ENCODE peak calls at places on chromosomes 4 and X, in four cellular contexts. O is tibial nerve, G is lower lobe of right lung, A is astrocyte. T is an unnamed sample.

GRCh38 chr4:159856451-159856850 is 753.6 kb downstream of the RAPGEF2 start:
- DNase-seq in A (peak; percentile 6), O (no peak), G (no peak), T (no peak)

GRCh38 chr4:92099851-92100250 is 203.9 kb upstream of the GRID2 start:
- DNase-seq in G (no peak), O (no peak), A (no peak), T (no peak)

GRCh38 chr4:109005523-109005922 is 242.7 kb upstream of the ETNPPL start:
- DNase-seq in A (peak; percentile 65), G (no peak), O (no peak), T (no peak)

GRCh38 chrX:153620576-153620975 is 21.6 kb upstream of the CCNQ start:
- DNase-seq in O (no peak), A (no peak), G (no peak), T (no peak)

GRCh38 chr4:27666943-27667342 is 806.3 kb downstream of the STIM2 start:
- DNase-seq in O (no peak), A (no peak), G (no peak), T (no peak)

GRCh38 chrX:121832446-121832845 is 785.0 kb downstream of the GLUD2 start:
- DNase-seq in G (no peak), O (no peak), A (no peak), T (no peak)

GRCh38 chr4:48047421-48047844 is 30.9 kb downstream of the NIPAL1 start:
- DNase-seq in G (no peak), A (no peak), O (no peak), T (no peak)

GRCh38 chrX:34716322-34716721 is 59.2 kb upstream of the TMEM47 start:
- DNase-seq in O (no peak), A (no peak), G (no peak), T (no peak)

GRCh38 chr4:181601118-181601517 is 642.1 kb upstream of the TENM3 start:
- DNase-seq in O (no peak), A (peak; percentile 46), G (no peak), T (no peak)

GRCh38 chr4:87497141-87497540 is 32.0 kb downstream of the SPARCL1 start:
- DNase-seq in A (no peak), G (no peak), O (no peak), T (no peak)

GRCh38 chrX:37993857-37994619 is 12.3 kb upstream of the SYTL5 start:
- DNase-seq in O (no peak), A (peak; percentile 1), G (peak; percentile 47), T (no peak)

GRCh38 chr4:174005422-174005821 is 278.0 kb downstream of the FBXO8 start:
- DNase-seq in A (no peak), G (no peak), O (no peak), T (no peak)

GRCh38 chrX:42143866-42144592 is 220.7 kb upstream of the CASK start:
- DNase-seq in G (no peak), O (no peak), A (no peak), T (no peak)

GRCh38 chr4:72468904-72469502 is 100.0 kb downstream of the ADAMTS3 start:
- DNase-seq in O (no peak), A (peak; percentile 18), G (no peak), T (no peak)

GRCh38 chr4:95092762-95093161 is 335.0 kb downstream of the BMPR1B start:
- DNase-seq in O (peak; percentile 19), A (no peak), G (no peak), T (no peak)

GRCh38 chrX:55490974-55491373 is 1.3 kb upstream of the USP51 start:
- DNase-seq in O (no peak), G (no peak), A (no peak), T (no peak)

GRCh38 chr4:834368-835147 is 8.6 kb upstream of the CPLX1 start:
- DNase-seq in G (peak; percentile 32), A (no peak), O (no peak), T (no peak)

GRCh38 chr4:119212964-119213606 is 572 bp downstream of the USP53 start:
- DNase-seq in A (peak; percentile 92), O (peak; percentile 78), G (peak; percentile 90), T (peak; percentile 94)

GRCh38 chr4:143336828-143337599 is at the start of gene GAB1:
- DNase-seq in G (peak; percentile 86), A (peak; percentile 73), O (peak; percentile 67), T (peak; percentile 85)

GRCh38 chr4:84378983-84379382 is 120.1 kb downstream of the NKX6-1 start:
- DNase-seq in A (no peak), G (no peak), O (no peak), T (no peak)

GRCh38 chr4:173057906-173058305 is 110.7 kb upstream of the GALNT7 start:
- DNase-seq in A (peak; percentile 38), G (no peak), O (no peak), T (no peak)

GRCh38 chr4:128574706-128575105 is 234.8 kb upstream of the JADE1 start:
- DNase-seq in O (peak; percentile 45), A (peak; percentile 30), G (peak; percentile 73), T (no peak)

GRCh38 chr4:67014592-67014991 is 530.7 kb downstream of the CENPC start:
- DNase-seq in G (no peak), A (no peak), O (no peak), T (no peak)

GRCh38 chr4:7430965-7431695 is 3.6 kb downstream of the PSAPL1 start:
- DNase-seq in O (no peak), G (peak; percentile 39), A (no peak), T (peak; percentile 68)

DNA sequence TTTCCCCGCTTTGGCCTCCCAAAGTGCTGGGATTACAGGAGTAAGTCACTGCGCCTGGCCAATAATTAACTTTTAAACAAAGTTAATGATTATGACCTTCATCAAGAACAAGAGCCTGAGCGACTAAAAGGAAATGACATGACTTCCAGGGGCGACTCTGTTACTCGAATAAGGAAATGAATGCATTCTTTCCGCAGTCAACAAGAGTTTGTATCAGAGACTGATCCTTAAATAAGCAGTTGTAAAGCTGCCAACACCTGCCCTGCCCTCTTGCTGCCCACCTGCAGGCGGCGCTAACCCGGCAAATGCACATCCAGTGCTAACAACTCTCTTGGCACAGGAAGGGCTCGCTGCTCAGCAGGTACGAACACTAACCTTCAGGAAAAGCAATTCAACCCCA is 27.3 kb downstream of the WDR1 start:
- DNase-seq in O (no peak), G (peak; percentile 55), A (no peak), T (no peak)
- H3K4me1 ChIP-seq in O (peaks cover 28% of the 10 kb centered on the region), G (peaks cover 32% of the 10 kb centered on the region), A (peaks cover 29% of the 10 kb centered on the region), T (peaks cover 53% of the 10 kb centered on the region)

DNA sequence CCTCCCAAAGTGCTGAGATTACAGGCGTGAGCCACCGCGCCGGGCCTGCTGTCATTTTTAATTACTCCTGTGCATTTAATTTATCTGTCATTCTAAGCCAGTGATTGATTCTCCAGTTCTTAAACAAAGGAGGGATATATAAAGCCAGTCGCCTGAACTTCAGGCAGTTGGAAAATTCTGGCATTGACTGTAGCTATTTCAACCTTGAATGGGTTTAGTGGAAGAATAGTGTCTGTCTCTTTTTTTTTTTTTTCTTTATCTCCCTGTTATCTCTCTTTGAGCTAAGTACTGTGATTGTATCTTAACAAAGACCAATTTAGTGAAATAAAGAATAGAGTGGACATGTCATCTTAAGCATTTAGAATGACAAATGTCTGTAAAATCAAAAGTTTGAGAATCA is 11.0 kb downstream of the NEIL3 start:
- DNase-seq in G (no peak), A (no peak), O (no peak), T (no peak)
- H3K4me1 ChIP-seq in G (no peaks in the 10 kb centered on the region), A (no peaks in the 10 kb centered on the region), O (no peaks in the 10 kb centered on the region), T (no peaks in the 10 kb centered on the region)

GRCh38 chrX:63434206-63434605 is 83.1 kb upstream of the SPIN4 start:
- DNase-seq in G (no peak), A (no peak), O (no peak), T (no peak)

GRCh38 chrX:63426519-63426918 is 75.4 kb upstream of the SPIN4 start:
- DNase-seq in A (no peak), G (no peak), O (no peak), T (no peak)

GRCh38 chrX:63424063-63424462 is 72.9 kb upstream of the SPIN4 start:
- DNase-seq in A (no peak), O (no peak), G (no peak), T (no peak)

GRCh38 chrX:63430026-63430425 is 78.9 kb upstream of the SPIN4 start:
- DNase-seq in A (no peak), O (no peak), G (no peak), T (no peak)

DNA sequence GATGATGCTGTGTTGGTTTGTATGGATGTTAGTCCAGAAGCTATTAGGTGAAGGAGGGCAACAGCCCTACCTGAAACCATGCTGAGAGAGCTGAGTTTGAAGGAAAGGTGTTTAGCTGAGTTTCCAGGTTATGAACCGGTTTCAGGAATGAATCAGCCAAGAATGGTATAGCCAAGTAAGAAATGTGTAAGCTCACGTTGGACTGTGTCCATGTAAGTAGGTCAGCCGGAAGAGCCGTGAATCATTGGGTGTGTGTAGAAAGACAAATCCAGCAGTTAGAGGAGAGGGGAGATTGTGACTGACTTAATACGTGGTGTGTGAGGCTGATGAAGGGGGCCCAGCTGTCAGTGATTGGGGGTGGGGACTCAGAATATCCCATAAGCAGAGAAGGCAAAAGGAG is 77.2 kb upstream of the SPIN4 start:
- DNase-seq in A (peak; percentile 4), G (no peak), O (no peak), T (no peak)
- H3K4me1 ChIP-seq in A (no peaks in the 10 kb centered on the region), G (no peaks in the 10 kb centered on the region), O (no peaks in the 10 kb centered on the region), T (no peaks in the 10 kb centered on the region)

DNA sequence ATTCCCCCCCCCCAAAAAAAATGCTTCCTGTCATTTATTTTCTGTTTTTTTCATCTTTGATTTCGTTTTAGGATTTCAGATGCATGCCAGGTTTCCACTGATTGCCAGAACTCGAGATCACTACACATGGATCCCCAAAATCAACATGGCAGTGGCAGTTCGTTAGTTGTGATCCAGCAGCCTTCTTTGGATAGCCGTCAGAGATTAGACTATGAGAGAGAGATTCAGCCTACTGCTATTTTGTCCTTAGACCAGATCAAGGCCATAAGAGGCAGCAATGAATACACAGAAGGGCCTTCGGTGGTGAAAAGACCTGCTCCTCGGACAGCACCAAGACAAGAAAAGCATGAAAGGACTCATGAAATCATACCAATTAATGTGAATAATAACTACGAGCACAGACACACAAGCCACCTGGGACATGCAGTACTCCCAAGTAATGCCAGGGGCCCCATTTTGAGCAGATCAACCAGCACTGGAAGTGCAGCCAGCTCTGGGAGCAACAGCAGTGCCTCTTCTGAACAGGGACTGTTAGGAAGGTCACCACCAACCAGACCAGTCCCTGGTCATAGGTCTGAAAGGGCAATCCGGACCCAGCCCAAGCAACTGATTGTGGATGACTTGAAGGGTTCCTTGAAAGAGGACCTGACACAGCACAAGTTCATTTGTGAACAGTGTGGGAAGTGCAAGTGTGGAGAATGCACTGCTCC is 5.0 kb downstream of the SPRY1 start:
- DNase-seq in A (no peak), G (no peak), O (no peak), T (no peak)
- H3K4me1 ChIP-seq in A (peaks cover 9% of the 10 kb centered on the region), G (peaks cover 17% of the 10 kb centered on the region), O (no peaks in the 10 kb centered on the region), T (peaks cover 51% of the 10 kb centered on the region)

GRCh38 chr4:8556341-8557150 is 23.6 kb upstream of the GPR78 start:
- DNase-seq in G (no peak), A (no peak), O (no peak), T (no peak)
- H3K4me1 ChIP-seq in G (no peaks in the 10 kb centered on the region), A (peaks cover 8% of the 10 kb centered on the region), O (no peaks in the 10 kb centered on the region), T (no peaks in the 10 kb centered on the region)

T was measured in suprapubic skin.